ENCODE peak calls at places on chromosomes 3 and 15, in five cellular contexts. K, D, V, F and M are unnamed samples. For H3K4me1, the result is how much of the 10 kb centered on the place peaks cover.

GRCh38 chr3:58167431-58168351 is 43.1 kb downstream of the DNASE1L3 start:
- DNase-seq in K (peak), D (peak), V (no peak), F (peak), M (peak)

GRCh38 chr15:77087213-77087612 is 16.3 kb upstream of the TSPAN3 start:
- DNase-seq in K (no peak), D (no peak), V (no peak), F (no peak), M (no peak)

GRCh38 chr3:108219336-108219735 is 2.9 kb downstream of the IFT57 start:
- DNase-seq in K (no peak), D (no peak), V (no peak), F (no peak), M (no peak)

GRCh38 chr3:8982509-8982908 is 19.2 kb upstream of the RAD18 start:
- DNase-seq in K (no peak), D (no peak), V (no peak), F (no peak), M (no peak)

GRCh38 chr3:71245971-71246860 is 337.3 kb downstream of the FOXP1 start:
- DNase-seq in K (no peak), D (peak), V (no peak), F (no peak), M (no peak)

GRCh38 chr3:182969277-182969676 is 11.1 kb downstream of the DCUN1D1 start:
- DNase-seq in K (no peak), D (no peak), V (no peak), F (no peak), M (no peak)

GRCh38 chr3:138950006-138950644 is 3.1 kb downstream of the FOXL2NB start:
- DNase-seq in K (peak), D (peak), V (no peak), F (no peak), M (no peak)

GRCh38 chr3:141680620-141681389 is 57.3 kb upstream of the RNF7 start:
- DNase-seq in K (no peak), D (no peak), V (no peak), F (peak), M (no peak)

GRCh38 chr3:129166579-129167332 is 5.9 kb upstream of the ISY1 start:
- DNase-seq in K (no peak), D (no peak), V (no peak), F (no peak), M (no peak)

GRCh38 chr3:23611737-23612295 is 193.9 kb upstream of the UBE2E1 start:
- DNase-seq in K (no peak), D (no peak), V (no peak), F (peak), M (no peak)

GRCh38 chr3:102471001-102471400 is 36.2 kb downstream of the ZPLD1 start:
- DNase-seq in K (no peak), D (peak), V (no peak), F (no peak), M (no peak)

GRCh38 chr3:111134302-111134701 is 62.7 kb downstream of the NECTIN3 start:
- DNase-seq in K (no peak), D (no peak), V (no peak), F (no peak), M (no peak)

GRCh38 chr3:104646196-104646595 is 720.5 kb upstream of the ALCAM start:
- DNase-seq in K (no peak), D (no peak), V (no peak), F (no peak), M (no peak)

GRCh38 chr3:65245133-65246076 is 557.6 kb upstream of the ADAMTS9 start:
- DNase-seq in K (no peak), D (no peak), V (no peak), F (no peak), M (no peak)

GRCh38 chr15:68484696-68485400 is 52.9 kb upstream of the ITGA11 start:
- DNase-seq in K (no peak), D (no peak), V (no peak), F (no peak), M (no peak)

DNA sequence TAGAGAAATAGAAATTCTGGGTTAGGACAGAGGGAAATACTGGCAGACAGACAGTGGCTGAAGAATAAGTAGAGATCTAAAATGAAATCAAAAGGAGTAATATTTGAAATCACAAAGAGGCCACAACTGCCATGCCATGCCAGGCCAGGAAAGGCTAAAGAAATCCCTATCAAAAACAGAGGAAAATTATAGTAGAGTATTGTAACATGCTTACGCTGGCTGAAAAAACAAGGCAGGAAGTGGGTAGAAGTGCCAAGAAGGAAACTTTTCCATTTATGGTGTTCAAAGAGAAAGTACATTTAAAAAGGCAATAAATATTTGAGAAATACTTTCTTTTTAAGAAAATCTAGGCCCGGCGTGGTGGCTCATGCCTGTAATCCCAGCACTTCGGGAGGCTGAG is 415.7 kb downstream of the PLCL2 start:
- DNase-seq in K (no peak), D (no peak), V (no peak), F (no peak), M (no peak)
- H3K27ac ChIP-seq in K (no peak), D (no peak), V (no peak), F (no peak), M (no peak)

DNA sequence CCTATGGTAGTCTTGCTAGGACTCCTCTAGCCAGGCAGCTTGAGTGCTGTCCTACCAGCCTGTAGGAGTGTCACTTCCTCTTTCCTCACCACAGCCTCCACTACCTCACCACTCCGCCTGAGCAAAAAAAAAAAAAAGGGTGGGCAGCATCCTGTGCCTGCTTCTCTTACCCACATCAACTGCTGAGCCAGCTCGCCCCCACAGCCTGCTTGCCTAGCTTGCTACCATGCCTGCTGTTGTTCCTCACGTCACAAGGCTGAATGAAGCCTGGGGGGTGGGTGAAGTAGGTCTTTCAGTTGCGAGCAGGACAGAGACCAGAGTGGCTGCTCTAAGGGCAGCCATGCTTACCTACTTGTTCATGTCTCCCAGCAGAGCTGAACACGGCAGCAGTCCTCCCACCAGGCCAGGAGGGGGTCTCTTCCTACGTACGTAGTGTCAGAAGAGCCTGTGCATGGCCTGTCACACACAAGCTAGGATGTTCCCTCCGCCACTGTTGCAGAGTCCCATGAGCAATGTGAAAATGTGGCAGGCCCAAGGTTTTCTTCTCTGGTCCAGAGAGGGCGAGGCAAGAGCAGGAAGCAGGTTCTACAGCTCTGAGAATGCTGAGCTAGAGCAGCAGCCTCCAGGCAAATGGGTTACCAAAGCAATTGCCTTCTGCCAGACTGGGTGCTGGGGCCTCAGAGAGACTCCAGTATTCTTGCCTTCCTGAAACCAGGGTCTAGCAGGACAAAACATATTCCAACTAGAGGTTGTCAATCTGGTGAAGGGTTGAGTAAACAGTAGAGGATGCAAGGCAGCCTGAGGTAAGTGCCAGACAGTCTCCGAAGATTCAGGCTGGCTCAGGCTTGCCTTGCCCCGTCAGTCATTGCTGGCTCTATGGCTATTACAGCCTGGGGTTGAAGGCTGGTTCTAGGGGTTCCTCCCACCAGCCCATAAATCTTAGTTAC is 8.0 kb downstream of the PPM1M start:
- DNase-seq in K (peak), D (no peak), V (no peak), F (no peak), M (peak)
- H3K4me3 ChIP-seq in K (peak), D (no peak), V (no peak), F (no peak), M (peak)

GRCh38 chr3:100023595-100023994 is 90.7 kb downstream of the FILIP1L start:
- DNase-seq in K (no peak), D (no peak), V (no peak), F (no peak), M (no peak)
- H3K4me1 ChIP-seq in K (under half), D (under half), V (under half), F (half or more), M (under half)

GRCh38 chr3:177345049-177345972 is 148.0 kb upstream of the TBL1XR1 start:
- DNase-seq in K (peak), D (no peak), V (no peak), F (peak), M (peak)
- H3K27ac ChIP-seq in K (no peak), D (peak), V (no peak), F (peak), M (peak)